ENCODE peak calls at places on chromosomes 3 and 15, in six cellular contexts. One of them, this sample, is unnamed.

GRCh38 chr3:64872385-64872784 is 184.6 kb upstream of the ADAMTS9 start:
- DNase-seq in colonic mucosa: no peak
- DNase-seq in fibroblast of the aortic adventitia: no peak
- DNase-seq in hepatocyte: no peak
- DNase-seq in BJ: no peak
- DNase-seq in left ventricle myocardium inferior: no peak
- DNase-seq in this sample: no peak

GRCh38 chr3:182895513-182896112 is 84.7 kb downstream of the DCUN1D1 start:
- DNase-seq in hepatocyte: peak
- DNase-seq in left ventricle myocardium inferior: no peak
- DNase-seq in BJ: no peak
- DNase-seq in colonic mucosa: no peak
- DNase-seq in fibroblast of the aortic adventitia: no peak
- DNase-seq in this sample: no peak

GRCh38 chr15:67101981-67102929 is 36.9 kb downstream of the SMAD3 start:
- DNase-seq in colonic mucosa: no peak
- DNase-seq in BJ: no peak
- DNase-seq in hepatocyte: no peak
- DNase-seq in left ventricle myocardium inferior: no peak
- DNase-seq in fibroblast of the aortic adventitia: peak
- DNase-seq in this sample: no peak

GRCh38 chr3:45035441-45036301 is 9.6 kb downstream of the CLEC3B start:
- DNase-seq in hepatocyte: peak
- DNase-seq in fibroblast of the aortic adventitia: peak
- DNase-seq in colonic mucosa: peak
- DNase-seq in BJ: no peak
- DNase-seq in left ventricle myocardium inferior: no peak
- DNase-seq in this sample: no peak

GRCh38 chr3:39810647-39811161 is 1.3 kb downstream of the MYRIP start:
- DNase-seq in left ventricle myocardium inferior: no peak
- DNase-seq in hepatocyte: peak
- DNase-seq in BJ: no peak
- DNase-seq in fibroblast of the aortic adventitia: no peak
- DNase-seq in colonic mucosa: no peak
- DNase-seq in this sample: no peak

GRCh38 chr15:57284535-57284934 is 91.8 kb upstream of the CGNL1 start:
- DNase-seq in BJ: no peak
- DNase-seq in fibroblast of the aortic adventitia: no peak
- DNase-seq in left ventricle myocardium inferior: no peak
- DNase-seq in hepatocyte: no peak
- DNase-seq in colonic mucosa: no peak
- DNase-seq in this sample: no peak

GRCh38 chr3:188947401-188947982 is 224.3 kb upstream of the TPRG1 start:
- DNase-seq in BJ: peak
- DNase-seq in colonic mucosa: peak
- DNase-seq in hepatocyte: peak
- DNase-seq in fibroblast of the aortic adventitia: peak
- DNase-seq in left ventricle myocardium inferior: peak
- DNase-seq in this sample: no peak

GRCh38 chr3:75332784-75333183 is 331.3 kb upstream of the FRG2C start:
- DNase-seq in colonic mucosa: no peak
- DNase-seq in hepatocyte: no peak
- DNase-seq in BJ: no peak
- DNase-seq in left ventricle myocardium inferior: no peak
- DNase-seq in fibroblast of the aortic adventitia: peak
- DNase-seq in this sample: peak

GRCh38 chr3:101011086-101011485 is 17.9 kb upstream of the ABI3BP start:
- DNase-seq in BJ: peak
- DNase-seq in hepatocyte: no peak
- DNase-seq in colonic mucosa: no peak
- DNase-seq in left ventricle myocardium inferior: no peak
- DNase-seq in fibroblast of the aortic adventitia: peak
- DNase-seq in this sample: peak

GRCh38 chr3:179967622-179968021 is 69.1 kb downstream of the PEX5L start:
- DNase-seq in fibroblast of the aortic adventitia: peak
- DNase-seq in BJ: no peak
- DNase-seq in left ventricle myocardium inferior: no peak
- DNase-seq in hepatocyte: no peak
- DNase-seq in colonic mucosa: no peak
- DNase-seq in this sample: peak

GRCh38 chr3:101970915-101971314 is 121.6 kb downstream of the NFKBIZ start:
- DNase-seq in left ventricle myocardium inferior: no peak
- DNase-seq in colonic mucosa: no peak
- DNase-seq in hepatocyte: no peak
- DNase-seq in fibroblast of the aortic adventitia: no peak
- DNase-seq in BJ: no peak
- DNase-seq in this sample: no peak

GRCh38 chr3:149771652-149772271 is 19.5 kb upstream of the COMMD2 start:
- DNase-seq in colonic mucosa: peak
- DNase-seq in BJ: no peak
- DNase-seq in hepatocyte: peak
- DNase-seq in fibroblast of the aortic adventitia: peak
- DNase-seq in left ventricle myocardium inferior: no peak
- DNase-seq in this sample: no peak

GRCh38 chr3:192372627-192373026 is 354.7 kb downstream of the FGF12 start:
- DNase-seq in colonic mucosa: no peak
- DNase-seq in hepatocyte: no peak
- DNase-seq in fibroblast of the aortic adventitia: no peak
- DNase-seq in BJ: no peak
- DNase-seq in left ventricle myocardium inferior: no peak
- DNase-seq in this sample: no peak

GRCh38 chr15:43908641-43909040 is 81.8 kb downstream of the WDR76 start:
- DNase-seq in left ventricle myocardium inferior: no peak
- DNase-seq in hepatocyte: no peak
- DNase-seq in colonic mucosa: no peak
- DNase-seq in BJ: no peak
- DNase-seq in fibroblast of the aortic adventitia: no peak
- DNase-seq in this sample: no peak

GRCh38 chr3:125207949-125208568 is 4.5 kb downstream of the SLC12A8 start:
- DNase-seq in fibroblast of the aortic adventitia: no peak
- DNase-seq in left ventricle myocardium inferior: no peak
- DNase-seq in BJ: no peak
- DNase-seq in colonic mucosa: no peak
- DNase-seq in hepatocyte: no peak
- DNase-seq in this sample: no peak

GRCh38 chr15:42736178-42736792 is 643 bp downstream of the CDAN1 start:
- DNase-seq in fibroblast of the aortic adventitia: no peak
- DNase-seq in hepatocyte: peak
- DNase-seq in BJ: no peak
- DNase-seq in colonic mucosa: no peak
- DNase-seq in left ventricle myocardium inferior: no peak
- DNase-seq in this sample: no peak

GRCh38 chr15:99406716-99407487 is 155.6 kb downstream of the LRRC28 start:
- DNase-seq in left ventricle myocardium inferior: no peak
- DNase-seq in BJ: no peak
- DNase-seq in colonic mucosa: no peak
- DNase-seq in hepatocyte: no peak
- DNase-seq in fibroblast of the aortic adventitia: no peak
- DNase-seq in this sample: no peak

GRCh38 chr3:173395412-173396181 is 1.9 kb upstream of the NLGN1 start:
- DNase-seq in colonic mucosa: peak
- DNase-seq in BJ: peak
- DNase-seq in fibroblast of the aortic adventitia: peak
- DNase-seq in hepatocyte: peak
- DNase-seq in left ventricle myocardium inferior: peak
- DNase-seq in this sample: peak

GRCh38 chr3:194890086-194890485 is 204.4 kb downstream of the FAM43A start:
- DNase-seq in fibroblast of the aortic adventitia: no peak
- DNase-seq in left ventricle myocardium inferior: no peak
- DNase-seq in colonic mucosa: no peak
- DNase-seq in BJ: no peak
- DNase-seq in hepatocyte: no peak
- DNase-seq in this sample: no peak

GRCh38 chr15:60265057-60265456 is 132.7 kb downstream of the ANXA2 start:
- DNase-seq in hepatocyte: no peak
- DNase-seq in BJ: no peak
- DNase-seq in fibroblast of the aortic adventitia: no peak
- DNase-seq in left ventricle myocardium inferior: no peak
- DNase-seq in colonic mucosa: no peak
- DNase-seq in this sample: no peak

GRCh38 chr15:90086868-90087268 is 15.4 kb downstream of the IDH2 start:
- DNase-seq in left ventricle myocardium inferior: no peak
- DNase-seq in BJ: no peak
- DNase-seq in hepatocyte: no peak
- DNase-seq in fibroblast of the aortic adventitia: peak
- DNase-seq in colonic mucosa: peak
- DNase-seq in this sample: no peak

GRCh38 chr15:39534996-39535395 is 45.9 kb upstream of the THBS1 start:
- DNase-seq in hepatocyte: no peak
- DNase-seq in BJ: no peak
- DNase-seq in colonic mucosa: no peak
- DNase-seq in fibroblast of the aortic adventitia: no peak
- DNase-seq in left ventricle myocardium inferior: no peak
- DNase-seq in this sample: no peak

GRCh38 chr15:77181305-77182074 is 110.6 kb upstream of the TSPAN3 start:
- DNase-seq in BJ: no peak
- DNase-seq in hepatocyte: no peak
- DNase-seq in colonic mucosa: no peak
- DNase-seq in fibroblast of the aortic adventitia: no peak
- DNase-seq in left ventricle myocardium inferior: no peak
- DNase-seq in this sample: no peak

GRCh38 chr15:42933886-42934667 is 13.5 kb upstream of the TTBK2 start:
- DNase-seq in colonic mucosa: no peak
- DNase-seq in BJ: no peak
- DNase-seq in left ventricle myocardium inferior: no peak
- DNase-seq in hepatocyte: no peak
- DNase-seq in fibroblast of the aortic adventitia: no peak
- DNase-seq in this sample: no peak

GRCh38 chr3:194521514-194522260 is 34.9 kb upstream of the ATP13A3 start:
- DNase-seq in hepatocyte: no peak
- DNase-seq in BJ: peak
- DNase-seq in left ventricle myocardium inferior: no peak
- DNase-seq in fibroblast of the aortic adventitia: peak
- DNase-seq in colonic mucosa: no peak
- DNase-seq in this sample: no peak

GRCh38 chr3:191176038-191176437 is 23.0 kb upstream of the OSTN start:
- DNase-seq in colonic mucosa: no peak
- DNase-seq in hepatocyte: no peak
- DNase-seq in BJ: no peak
- DNase-seq in left ventricle myocardium inferior: no peak
- DNase-seq in fibroblast of the aortic adventitia: no peak
- DNase-seq in this sample: no peak

GRCh38 chr3:6781103-6781502 is 79.8 kb upstream of the GRM7 start:
- DNase-seq in fibroblast of the aortic adventitia: no peak
- DNase-seq in left ventricle myocardium inferior: no peak
- DNase-seq in BJ: no peak
- DNase-seq in colonic mucosa: no peak
- DNase-seq in hepatocyte: no peak
- DNase-seq in this sample: no peak

GRCh38 chr15:25486051-25486450 is 47.2 kb upstream of the UBE3A start:
- DNase-seq in colonic mucosa: no peak
- DNase-seq in BJ: no peak
- DNase-seq in hepatocyte: no peak
- DNase-seq in fibroblast of the aortic adventitia: no peak
- DNase-seq in left ventricle myocardium inferior: no peak
- DNase-seq in this sample: no peak

GRCh38 chr3:73549071-73549600 is 75.6 kb downstream of the PDZRN3 start:
- DNase-seq in BJ: no peak
- DNase-seq in fibroblast of the aortic adventitia: no peak
- DNase-seq in colonic mucosa: peak
- DNase-seq in left ventricle myocardium inferior: no peak
- DNase-seq in hepatocyte: no peak
- DNase-seq in this sample: no peak

GRCh38 chr15:80308002-80308401 is 56.0 kb upstream of the CTXND1 start:
- DNase-seq in colonic mucosa: no peak
- DNase-seq in left ventricle myocardium inferior: no peak
- DNase-seq in fibroblast of the aortic adventitia: no peak
- DNase-seq in hepatocyte: no peak
- DNase-seq in BJ: no peak
- DNase-seq in this sample: no peak

GRCh38 chr15:65639509-65639908 is 17.8 kb downstream of the SLC24A1 start:
- DNase-seq in fibroblast of the aortic adventitia: no peak
- DNase-seq in BJ: no peak
- DNase-seq in hepatocyte: no peak
- DNase-seq in left ventricle myocardium inferior: no peak
- DNase-seq in colonic mucosa: no peak
- DNase-seq in this sample: no peak

DNA sequence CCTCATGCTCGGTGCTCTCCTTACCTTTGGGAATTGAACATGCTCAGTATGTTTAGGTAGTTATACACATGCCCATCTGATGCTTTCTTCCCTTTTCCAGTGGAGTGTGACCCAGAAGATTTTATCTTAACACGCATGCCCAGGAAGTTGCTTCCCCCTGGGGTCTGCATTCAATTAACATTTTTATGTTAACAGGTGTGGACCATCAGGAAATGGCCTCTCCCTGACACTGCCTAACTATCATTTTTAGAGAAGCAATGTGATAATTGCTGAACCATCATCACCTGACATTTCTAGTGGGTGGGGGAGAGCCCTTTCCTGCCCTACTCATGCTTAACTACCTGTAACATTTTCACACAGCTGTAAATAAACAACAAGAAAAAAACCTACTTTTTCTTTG is 55.1 kb upstream of the TGFBR2 start:
- DNase-seq in BJ: no peak
- DNase-seq in colonic mucosa: no peak
- DNase-seq in hepatocyte: no peak
- DNase-seq in fibroblast of the aortic adventitia: no peak
- DNase-seq in left ventricle myocardium inferior: no peak
- DNase-seq in this sample: no peak
- H3K4me3 ChIP-seq in BJ: no peak
- H3K4me3 ChIP-seq in colonic mucosa: no peak
- H3K4me3 ChIP-seq in hepatocyte: no peak
- H3K4me3 ChIP-seq in fibroblast of the aortic adventitia: no peak
- H3K4me3 ChIP-seq in left ventricle myocardium inferior: no peak
- H3K4me3 ChIP-seq in this sample: no peak

GRCh38 chr3:86826292-86826691 is 164.7 kb downstream of the VGLL3 start:
- DNase-seq in left ventricle myocardium inferior: no peak
- DNase-seq in hepatocyte: no peak
- DNase-seq in colonic mucosa: no peak
- DNase-seq in fibroblast of the aortic adventitia: no peak
- DNase-seq in BJ: no peak
- DNase-seq in this sample: no peak
- TF ChIP-seq CTCF in left ventricle myocardium inferior: no peak
- TF ChIP-seq CTCF in hepatocyte: no peak
- TF ChIP-seq CTCF in colonic mucosa: no peak
- TF ChIP-seq CTCF in fibroblast of the aortic adventitia: no peak
- TF ChIP-seq CTCF in BJ: no peak
- TF ChIP-seq CTCF in this sample: no peak

DNA sequence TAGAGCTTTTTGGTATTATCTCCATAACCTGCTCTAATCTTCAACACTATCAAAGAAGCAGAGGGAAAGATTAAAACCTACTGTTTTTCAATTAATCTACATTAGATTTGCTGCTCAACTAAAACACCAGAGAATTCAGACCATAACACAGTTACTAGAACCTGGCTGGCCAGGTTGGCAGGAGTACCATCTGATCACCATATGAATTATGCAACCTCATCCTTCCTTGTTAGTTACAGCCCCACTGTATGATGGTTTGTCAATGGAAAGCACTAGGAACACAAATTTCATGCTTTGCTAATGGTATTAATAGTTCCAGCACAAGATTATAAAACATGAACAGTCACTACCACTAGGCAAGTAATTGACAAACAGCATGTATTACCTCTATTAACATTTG is 5.8 kb downstream of the NPHP3 start:
- DNase-seq in BJ: no peak
- DNase-seq in colonic mucosa: no peak
- DNase-seq in left ventricle myocardium inferior: no peak
- DNase-seq in fibroblast of the aortic adventitia: no peak
- DNase-seq in hepatocyte: no peak
- DNase-seq in this sample: no peak
- H3K4me3 ChIP-seq in BJ: no peak
- H3K4me3 ChIP-seq in colonic mucosa: no peak
- H3K4me3 ChIP-seq in left ventricle myocardium inferior: no peak
- H3K4me3 ChIP-seq in fibroblast of the aortic adventitia: no peak
- H3K4me3 ChIP-seq in hepatocyte: no peak
- H3K4me3 ChIP-seq in this sample: no peak

GRCh38 chr3:28348637-28349396 is at the start of the genes AZI2 and ZCWPW2:
- DNase-seq in left ventricle myocardium inferior: peak
- DNase-seq in colonic mucosa: peak
- DNase-seq in hepatocyte: peak
- DNase-seq in BJ: peak
- DNase-seq in fibroblast of the aortic adventitia: peak
- DNase-seq in this sample: peak
- TF ChIP-seq CTCF in left ventricle myocardium inferior: peak
- TF ChIP-seq CTCF in colonic mucosa: no peak
- TF ChIP-seq CTCF in hepatocyte: peak
- TF ChIP-seq CTCF in BJ: peak
- TF ChIP-seq CTCF in fibroblast of the aortic adventitia: no peak
- TF ChIP-seq CTCF in this sample: no peak